ENCODE peak calls at places on chromosomes 5 and 9, in eight cellular contexts. One of them, this sample, is unnamed.

GRCh38 chr5:179793470-179794139 is at the start of gene LTC4S:
- DNase-seq in activated T-helper 1 cell treated with Interleukin-2 at 50 U/mL for 16 hours: no peak
- DNase-seq in AG08396: peak; percentile 68
- DNase-seq in CD8-positive, alpha-beta memory T cell: peak; percentile 52
- DNase-seq in A172: peak; percentile 96
- DNase-seq in suprapubic skin: peak; percentile 90
- DNase-seq in endothelial cell: no peak
- DNase-seq in fibroblast of pulmonary artery: peak; percentile 80
- DNase-seq in this sample: peak; percentile 36

GRCh38 chr9:89386206-89386605 is 67.9 kb downstream of the SECISBP2 start:
- DNase-seq in activated T-helper 1 cell treated with Interleukin-2 at 50 U/mL for 16 hours: no peak
- DNase-seq in AG08396: no peak
- DNase-seq in CD8-positive, alpha-beta memory T cell: no peak
- DNase-seq in A172: no peak
- DNase-seq in suprapubic skin: no peak
- DNase-seq in endothelial cell: no peak
- DNase-seq in fibroblast of pulmonary artery: no peak
- DNase-seq in this sample: no peak

GRCh38 chr5:133489632-133490031 is 122.7 kb downstream of the FSTL4 start:
- DNase-seq in activated T-helper 1 cell treated with Interleukin-2 at 50 U/mL for 16 hours: no peak
- DNase-seq in AG08396: no peak
- DNase-seq in CD8-positive, alpha-beta memory T cell: no peak
- DNase-seq in A172: no peak
- DNase-seq in suprapubic skin: no peak
- DNase-seq in endothelial cell: no peak
- DNase-seq in fibroblast of pulmonary artery: no peak
- DNase-seq in this sample: no peak

GRCh38 chr5:27708579-27708978 is 670.2 kb upstream of the CDH9 start:
- DNase-seq in activated T-helper 1 cell treated with Interleukin-2 at 50 U/mL for 16 hours: no peak
- DNase-seq in AG08396: no peak
- DNase-seq in CD8-positive, alpha-beta memory T cell: no peak
- DNase-seq in A172: peak; percentile 74
- DNase-seq in suprapubic skin: no peak
- DNase-seq in endothelial cell: no peak
- DNase-seq in fibroblast of pulmonary artery: peak; percentile 8
- DNase-seq in this sample: no peak

GRCh38 chr9:109865521-109865920 is 85.5 kb downstream of the PALM2AKAP2 start:
- DNase-seq in activated T-helper 1 cell treated with Interleukin-2 at 50 U/mL for 16 hours: no peak
- DNase-seq in AG08396: no peak
- DNase-seq in CD8-positive, alpha-beta memory T cell: no peak
- DNase-seq in A172: no peak
- DNase-seq in suprapubic skin: no peak
- DNase-seq in endothelial cell: no peak
- DNase-seq in fibroblast of pulmonary artery: no peak
- DNase-seq in this sample: no peak

GRCh38 chr5:7877851-7878250 is 8.9 kb downstream of the MTRR start:
- DNase-seq in activated T-helper 1 cell treated with Interleukin-2 at 50 U/mL for 16 hours: no peak
- DNase-seq in AG08396: no peak
- DNase-seq in CD8-positive, alpha-beta memory T cell: no peak
- DNase-seq in A172: no peak
- DNase-seq in suprapubic skin: no peak
- DNase-seq in endothelial cell: no peak
- DNase-seq in fibroblast of pulmonary artery: peak; percentile 7
- DNase-seq in this sample: no peak

GRCh38 chr5:68415177-68416085 is 199.9 kb downstream of the PIK3R1 start:
- DNase-seq in activated T-helper 1 cell treated with Interleukin-2 at 50 U/mL for 16 hours: no peak
- DNase-seq in AG08396: no peak
- DNase-seq in CD8-positive, alpha-beta memory T cell: no peak
- DNase-seq in A172: peak; percentile 8
- DNase-seq in suprapubic skin: no peak
- DNase-seq in endothelial cell: no peak
- DNase-seq in fibroblast of pulmonary artery: no peak
- DNase-seq in this sample: no peak

GRCh38 chr9:18437315-18438200 is 36.4 kb upstream of the ADAMTSL1 start:
- DNase-seq in activated T-helper 1 cell treated with Interleukin-2 at 50 U/mL for 16 hours: no peak
- DNase-seq in AG08396: no peak
- DNase-seq in CD8-positive, alpha-beta memory T cell: no peak
- DNase-seq in A172: peak; percentile 44
- DNase-seq in suprapubic skin: no peak
- DNase-seq in endothelial cell: no peak
- DNase-seq in fibroblast of pulmonary artery: peak; percentile 47
- DNase-seq in this sample: no peak

GRCh38 chr5:76785493-76785892 is 33.3 kb upstream of the F2RL1 start:
- DNase-seq in activated T-helper 1 cell treated with Interleukin-2 at 50 U/mL for 16 hours: no peak
- DNase-seq in AG08396: no peak
- DNase-seq in CD8-positive, alpha-beta memory T cell: no peak
- DNase-seq in A172: peak; percentile 94
- DNase-seq in suprapubic skin: no peak
- DNase-seq in endothelial cell: no peak
- DNase-seq in fibroblast of pulmonary artery: peak; percentile 46
- DNase-seq in this sample: no peak

GRCh38 chr5:1749346-1750124 is 50.1 kb downstream of the MRPL36 start:
- DNase-seq in activated T-helper 1 cell treated with Interleukin-2 at 50 U/mL for 16 hours: no peak
- DNase-seq in AG08396: no peak
- DNase-seq in CD8-positive, alpha-beta memory T cell: no peak
- DNase-seq in A172: no peak
- DNase-seq in suprapubic skin: peak; percentile 61
- DNase-seq in endothelial cell: no peak
- DNase-seq in fibroblast of pulmonary artery: no peak
- DNase-seq in this sample: no peak

GRCh38 chr5:2877520-2877919 is 126.0 kb upstream of the IRX2 start:
- DNase-seq in activated T-helper 1 cell treated with Interleukin-2 at 50 U/mL for 16 hours: no peak
- DNase-seq in AG08396: no peak
- DNase-seq in CD8-positive, alpha-beta memory T cell: no peak
- DNase-seq in A172: no peak
- DNase-seq in suprapubic skin: no peak
- DNase-seq in endothelial cell: no peak
- DNase-seq in fibroblast of pulmonary artery: no peak
- DNase-seq in this sample: no peak

GRCh38 chr9:127336086-127336485 is 60.9 kb upstream of the SLC2A8 start:
- DNase-seq in activated T-helper 1 cell treated with Interleukin-2 at 50 U/mL for 16 hours: no peak
- DNase-seq in AG08396: no peak
- DNase-seq in CD8-positive, alpha-beta memory T cell: no peak
- DNase-seq in A172: no peak
- DNase-seq in suprapubic skin: no peak
- DNase-seq in endothelial cell: no peak
- DNase-seq in fibroblast of pulmonary artery: no peak
- DNase-seq in this sample: no peak

GRCh38 chr5:176847726-176848290 is 37.4 kb downstream of the UNC5A start:
- DNase-seq in activated T-helper 1 cell treated with Interleukin-2 at 50 U/mL for 16 hours: no peak
- DNase-seq in AG08396: no peak
- DNase-seq in CD8-positive, alpha-beta memory T cell: no peak
- DNase-seq in A172: no peak
- DNase-seq in suprapubic skin: no peak
- DNase-seq in endothelial cell: no peak
- DNase-seq in fibroblast of pulmonary artery: no peak
- DNase-seq in this sample: no peak

GRCh38 chr5:9861664-9862256 is 231.6 kb upstream of the TAS2R1 start:
- DNase-seq in activated T-helper 1 cell treated with Interleukin-2 at 50 U/mL for 16 hours: no peak
- DNase-seq in AG08396: no peak
- DNase-seq in CD8-positive, alpha-beta memory T cell: no peak
- DNase-seq in A172: no peak
- DNase-seq in suprapubic skin: no peak
- DNase-seq in endothelial cell: no peak
- DNase-seq in fibroblast of pulmonary artery: no peak
- DNase-seq in this sample: no peak

GRCh38 chr9:132201139-132201538 is 39.3 kb downstream of the NTNG2 start:
- DNase-seq in activated T-helper 1 cell treated with Interleukin-2 at 50 U/mL for 16 hours: no peak
- DNase-seq in AG08396: no peak
- DNase-seq in CD8-positive, alpha-beta memory T cell: no peak
- DNase-seq in A172: no peak
- DNase-seq in suprapubic skin: no peak
- DNase-seq in endothelial cell: no peak
- DNase-seq in fibroblast of pulmonary artery: no peak
- DNase-seq in this sample: no peak

GRCh38 chr9:126925876-126926275 is 11.3 kb downstream of the RALGPS1 start:
- DNase-seq in activated T-helper 1 cell treated with Interleukin-2 at 50 U/mL for 16 hours: no peak
- DNase-seq in AG08396: no peak
- DNase-seq in CD8-positive, alpha-beta memory T cell: no peak
- DNase-seq in A172: no peak
- DNase-seq in suprapubic skin: no peak
- DNase-seq in endothelial cell: no peak
- DNase-seq in fibroblast of pulmonary artery: no peak
- DNase-seq in this sample: no peak

GRCh38 chr5:128498844-128499455 is 39.1 kb downstream of the FBN2 start:
- DNase-seq in activated T-helper 1 cell treated with Interleukin-2 at 50 U/mL for 16 hours: no peak
- DNase-seq in AG08396: peak; percentile 13
- DNase-seq in CD8-positive, alpha-beta memory T cell: no peak
- DNase-seq in A172: peak; percentile 47
- DNase-seq in suprapubic skin: no peak
- DNase-seq in endothelial cell: peak; percentile 13
- DNase-seq in fibroblast of pulmonary artery: peak; percentile 88
- DNase-seq in this sample: no peak

GRCh38 chr9:76887003-76887821 is 18.7 kb downstream of the PRUNE2 start:
- DNase-seq in activated T-helper 1 cell treated with Interleukin-2 at 50 U/mL for 16 hours: no peak
- DNase-seq in AG08396: no peak
- DNase-seq in CD8-positive, alpha-beta memory T cell: no peak
- DNase-seq in A172: no peak
- DNase-seq in suprapubic skin: no peak
- DNase-seq in endothelial cell: no peak
- DNase-seq in fibroblast of pulmonary artery: no peak
- DNase-seq in this sample: no peak

GRCh38 chr5:102130890-102131289 is 165.2 kb downstream of the SLCO4C1 start:
- DNase-seq in activated T-helper 1 cell treated with Interleukin-2 at 50 U/mL for 16 hours: no peak
- DNase-seq in AG08396: no peak
- DNase-seq in CD8-positive, alpha-beta memory T cell: no peak
- DNase-seq in A172: no peak
- DNase-seq in suprapubic skin: no peak
- DNase-seq in endothelial cell: no peak
- DNase-seq in fibroblast of pulmonary artery: no peak
- DNase-seq in this sample: no peak

GRCh38 chr9:131545786-131546335 is 538 bp downstream of the PRRT1B start:
- DNase-seq in activated T-helper 1 cell treated with Interleukin-2 at 50 U/mL for 16 hours: no peak
- DNase-seq in AG08396: no peak
- DNase-seq in CD8-positive, alpha-beta memory T cell: no peak
- DNase-seq in A172: no peak
- DNase-seq in suprapubic skin: no peak
- DNase-seq in endothelial cell: no peak
- DNase-seq in fibroblast of pulmonary artery: no peak
- DNase-seq in this sample: no peak

GRCh38 chr9:131915181-131915580 is 164.5 kb downstream of the MED27 start:
- DNase-seq in activated T-helper 1 cell treated with Interleukin-2 at 50 U/mL for 16 hours: no peak
- DNase-seq in AG08396: peak; percentile 14
- DNase-seq in CD8-positive, alpha-beta memory T cell: no peak
- DNase-seq in A172: no peak
- DNase-seq in suprapubic skin: no peak
- DNase-seq in endothelial cell: no peak
- DNase-seq in fibroblast of pulmonary artery: no peak
- DNase-seq in this sample: no peak